ENCODE peak calls at places on chromosomes 6 and 20, in six cellular contexts. J, L, Q, P, B and W are unnamed samples.

GRCh38 chr6:40732878-40733277 is 145.7 kb upstream of the LRFN2 start:
- DNase-seq in J (no peak), L (no peak), Q (no peak), P (no peak), B (no peak), W (no peak)

GRCh38 chr6:3542032-3542640 is 85.3 kb upstream of the SLC22A23 start:
- DNase-seq in J (no peak), L (no peak), Q (no peak), P (no peak), B (no peak), W (peak; percentile 52)

GRCh38 chr20:37484386-37484785 is 36.7 kb upstream of the NNAT start:
- DNase-seq in J (no peak), L (no peak), Q (no peak), P (no peak), B (no peak), W (no peak)

GRCh38 chr20:16860914-16861313 is 112.8 kb downstream of the OTOR start:
- DNase-seq in J (no peak), L (no peak), Q (no peak), P (no peak), B (no peak), W (no peak)

GRCh38 chr6:10420546-10421507 is 6.0 kb upstream of the TFAP2A start:
- DNase-seq in J (no peak), L (no peak), Q (no peak), P (no peak), B (no peak), W (peak; percentile 66)

GRCh38 chr6:71220466-71220865 is 68.1 kb upstream of the OGFRL1 start:
- DNase-seq in J (no peak), L (no peak), Q (no peak), P (no peak), B (no peak), W (no peak)

GRCh38 chr6:113363866-113364265 is 493.3 kb upstream of the MARCKS start:
- DNase-seq in J (no peak), L (no peak), Q (no peak), P (no peak), B (no peak), W (no peak)

GRCh38 chr6:134994431-134994830 is 44.5 kb upstream of the ALDH8A1 start:
- DNase-seq in J (no peak), L (no peak), Q (no peak), P (no peak), B (no peak), W (no peak)

DNA sequence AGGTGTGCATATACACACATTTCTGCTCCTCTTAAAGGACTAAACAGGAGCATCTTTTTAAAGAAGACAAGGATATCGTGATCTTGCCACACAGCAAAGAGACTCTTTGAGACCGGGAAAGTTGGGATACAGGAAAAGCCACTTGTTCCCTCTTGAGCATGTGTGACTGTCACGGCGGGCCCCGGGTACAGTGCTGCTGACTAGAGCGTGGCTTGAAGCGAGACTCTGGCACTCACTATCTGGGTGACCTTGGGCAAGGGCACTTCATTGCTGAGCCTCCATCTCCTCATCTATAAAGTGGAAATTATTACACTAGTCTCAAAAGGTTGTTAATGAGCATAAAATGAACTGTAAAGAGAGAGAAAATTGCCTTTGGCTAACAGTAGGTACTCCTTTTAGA is 713.9 kb downstream of the PTPRT start:
- DNase-seq in J (no peak), L (no peak), Q (no peak), P (no peak), B (no peak), W (no peak)
- TF ChIP-seq JUND in J (no peak), L (no peak), Q (no peak), P (no peak), B (no peak), W (no peak)

GRCh38 chr6:131143319-131143718 is 8.1 kb downstream of the AKAP7 start:
- DNase-seq in J (no peak), L (no peak), Q (no peak), P (no peak), B (no peak), W (no peak)

GRCh38 chr6:131146865-131147264 is 11.6 kb downstream of the AKAP7 start:
- DNase-seq in J (no peak), L (no peak), Q (no peak), P (no peak), B (no peak), W (no peak)
- TF ChIP-seq JUND in J (no peak), L (no peak), Q (no peak), P (no peak), B (no peak), W (no peak)

GRCh38 chr20:24669701-24670100 is 200.3 kb downstream of the SYNDIG1 start:
- DNase-seq in J (no peak), L (no peak), Q (no peak), P (no peak), B (no peak), W (no peak)

GRCh38 chr20:24672181-24672880 is 202.9 kb downstream of the SYNDIG1 start:
- DNase-seq in J (no peak), L (no peak), Q (no peak), P (no peak), B (no peak), W (no peak)

GRCh38 chr20:24672886-24673677 is 203.7 kb downstream of the SYNDIG1 start:
- DNase-seq in J (no peak), L (no peak), Q (no peak), P (no peak), B (no peak), W (no peak)

GRCh38 chr20:24670341-24670821 is 201.0 kb downstream of the SYNDIG1 start:
- DNase-seq in J (no peak), L (no peak), Q (no peak), P (no peak), B (no peak), W (no peak)

DNA sequence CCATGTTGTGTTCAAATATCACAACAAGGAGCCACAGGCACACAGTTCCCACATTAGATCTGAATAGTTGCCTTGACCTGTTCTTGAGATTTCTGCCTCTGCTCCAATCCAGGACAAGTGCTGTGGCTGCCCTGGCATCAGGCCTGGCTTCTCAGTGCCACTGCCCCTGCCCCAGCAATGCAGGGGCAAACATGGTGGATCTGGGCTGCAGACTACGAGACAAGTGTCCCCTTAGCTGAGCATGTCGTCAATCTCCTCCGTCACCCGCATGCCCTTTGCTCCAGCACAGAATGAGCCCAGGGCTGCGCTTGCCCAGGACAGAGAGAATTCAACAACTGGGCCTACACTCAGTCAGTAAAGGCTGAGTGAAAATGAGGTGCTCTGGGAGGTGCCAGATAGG is 201.6 kb downstream of the SYNDIG1 start:
- DNase-seq in J (no peak), L (no peak), Q (no peak), P (no peak), B (no peak), W (no peak)
- TF ChIP-seq JUND in J (no peak), L (no peak), Q (no peak), P (no peak), B (no peak), W (no peak)

GRCh38 chr6:168099201-168100010 is 20.4 kb upstream of the FRMD1 start:
- DNase-seq in J (no peak), L (no peak), Q (no peak), P (no peak), B (no peak), W (no peak)
- TF ChIP-seq JUND in J (no peak), L (no peak), Q (no peak), P (no peak), B (no peak), W (no peak)

GRCh38 chr6:1136415-1136774 is 175.5 kb upstream of the FOXQ1 start:
- DNase-seq in J (no peak), L (no peak), Q (no peak), P (no peak), B (no peak), W (no peak)
- TF ChIP-seq JUND in J (no peak), L (no peak), Q (no peak), P (no peak), B (no peak), W (no peak)

DNA sequence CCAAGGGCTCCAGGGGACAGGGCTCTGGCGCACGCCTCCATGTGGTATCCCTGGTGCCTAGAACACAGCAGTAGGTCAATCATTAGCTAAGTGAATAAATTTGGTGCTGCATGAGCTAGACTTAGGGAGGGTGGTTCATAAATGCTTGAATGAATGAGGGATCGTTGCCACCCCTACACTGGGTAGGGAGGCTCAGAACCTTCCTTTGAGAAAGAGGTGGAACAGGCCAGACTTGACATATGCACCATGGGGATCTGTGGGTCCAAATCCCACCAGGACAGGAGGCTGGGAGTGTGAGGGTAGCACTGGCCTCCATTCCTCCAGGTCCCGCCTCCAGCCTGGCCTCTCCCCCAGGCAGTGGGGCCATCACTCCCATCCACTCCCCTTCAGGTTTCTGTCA is 13.8 kb downstream of the TEAD3 start:
- DNase-seq in J (no peak), L (no peak), Q (no peak), P (no peak), B (no peak), W (no peak)
- TF ChIP-seq JUND in J (no peak), L (no peak), Q (no peak), P (no peak), B (no peak), W (no peak)

GRCh38 chr6:28648878-28649375 is 123.2 kb downstream of the GPX5 start:
- DNase-seq in J (no peak), L (no peak), Q (no peak), P (no peak), B (no peak), W (no peak)

GRCh38 chr6:28648035-28648877 is 122.6 kb downstream of the GPX5 start:
- DNase-seq in J (peak; percentile 62), L (peak; percentile 77), Q (peak; percentile 85), P (peak; percentile 75), B (peak; percentile 81), W (peak; percentile 76)

GRCh38 chr6:28646650-28647049 is 121.0 kb downstream of the GPX5 start:
- DNase-seq in J (no peak), L (no peak), Q (no peak), P (no peak), B (no peak), W (no peak)

GRCh38 chr6:28638915-28639314 is 113.2 kb downstream of the GPX5 start:
- DNase-seq in J (no peak), L (no peak), Q (no peak), P (no peak), B (no peak), W (no peak)

GRCh38 chr6:28643017-28643740 is 117.5 kb downstream of the GPX5 start:
- DNase-seq in J (peak; percentile 70), L (peak; percentile 36), Q (peak; percentile 83), P (peak; percentile 88), B (peak; percentile 69), W (peak; percentile 52)
- TF ChIP-seq JUND in J (no peak), L (no peak), Q (no peak), P (peak; percentile 13), B (no peak), W (no peak)

DNA sequence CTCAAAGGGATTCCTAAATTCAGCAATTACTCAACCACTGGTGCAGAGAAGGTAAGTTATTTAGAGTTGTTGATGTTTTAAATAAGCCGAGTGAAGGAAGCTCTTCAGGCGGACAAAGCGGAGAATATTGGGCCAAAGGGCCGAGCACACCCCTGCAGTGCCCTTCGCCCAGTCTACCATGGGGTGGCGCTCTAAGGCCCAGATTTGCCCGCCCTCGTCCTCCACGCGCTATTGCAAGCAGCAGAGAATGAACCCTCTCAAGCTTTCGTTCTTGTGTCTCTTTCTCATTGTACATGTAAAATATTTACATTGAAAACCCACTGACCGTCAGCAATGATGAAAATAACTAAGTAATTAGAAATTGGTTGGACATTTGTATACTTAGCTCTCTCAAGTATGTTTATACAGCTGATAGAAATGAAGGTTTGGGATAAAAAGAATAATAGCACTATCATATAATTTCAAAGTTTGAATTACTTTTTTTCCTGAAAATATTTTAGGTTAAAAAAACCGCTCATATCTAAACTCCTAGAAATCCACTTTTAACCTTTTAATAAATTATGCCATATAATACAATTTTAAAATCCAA is 195.0 kb upstream of the CEP162 start:
- DNase-seq in J (peak; percentile 41), L (no peak), Q (peak; percentile 75), P (peak; percentile 31), B (peak; percentile 16), W (peak; percentile 53)
- TF ChIP-seq JUND in J (no peak), L (no peak), Q (peak; percentile 10), P (no peak), B (no peak), W (no peak)